ENCODE peak calls at places on chromosomes 6 and 20, in eight cellular contexts. B, P, O, R, F, I, D and V are unnamed samples.
A peak's percentile ranks its signal among the peaks of the same experiment; 100 is the strongest.

GRCh38 chr20:46077642-46078305 is 12.0 kb downstream of the NCOA5 start:
- DNase-seq in F (no peak), I (no peak), B (no peak), D (no peak), O (no peak), R (no peak), P (no peak), V (no peak)

GRCh38 chr6:50707652-50708325 is 5.5 kb upstream of the TFAP2D start:
- DNase-seq in R (no peak), D (peak; percentile 65), O (no peak), P (no peak), B (no peak), I (no peak), F (no peak), V (no peak)

GRCh38 chr6:28922841-28923317 is 906 bp downstream of the TRIM27 start:
- DNase-seq in R (peak; percentile 21), B (peak; percentile 38), F (peak; percentile 19), P (peak; percentile 32), O (peak; percentile 29), I (peak; percentile 40), D (no peak), V (no peak)

GRCh38 chr20:44958276-44958675 is 1.9 kb downstream of the TOMM34 start:
- DNase-seq in O (no peak), D (no peak), I (no peak), P (no peak), F (no peak), R (no peak), B (no peak), V (no peak)

GRCh38 chr20:1784586-1784985 is 110.6 kb upstream of the SIRPA start:
- DNase-seq in F (no peak), B (no peak), D (peak; percentile 49), I (no peak), P (no peak), R (no peak), O (no peak), V (no peak)

GRCh38 chr20:61886721-61887658 is 178.7 kb downstream of the TAF4 start:
- DNase-seq in F (peak; percentile 13), P (peak; percentile 14), O (no peak), D (peak; percentile 54), B (no peak), R (peak; percentile 45), I (peak; percentile 32), V (no peak)

GRCh38 chr6:21946298-21946783 is 350.5 kb downstream of the PRL start:
- DNase-seq in O (no peak), R (peak; percentile 99), B (no peak), I (peak; percentile 99), P (peak; percentile 49), D (no peak), F (peak; percentile 93), V (no peak)

GRCh38 chr6:89492025-89492640 is 59.2 kb downstream of the ANKRD6 start:
- DNase-seq in I (no peak), F (no peak), B (no peak), P (no peak), R (no peak), D (no peak), O (no peak), V (no peak)

GRCh38 chr6:112592159-112592558 is 245.0 kb downstream of the RFPL4B start:
- DNase-seq in F (no peak), R (no peak), B (no peak), I (no peak), O (no peak), P (no peak), D (no peak), V (no peak)

GRCh38 chr6:25220853-25221252 is 58.3 kb upstream of the CARMIL1 start:
- DNase-seq in F (no peak), O (no peak), B (no peak), I (no peak), R (no peak), P (no peak), D (no peak), V (no peak)

GRCh38 chr6:3293271-3294155 is 34.8 kb downstream of the PSMG4 start:
- DNase-seq in R (no peak), D (no peak), P (no peak), F (no peak), B (no peak), I (no peak), O (peak; percentile 12), V (no peak)

GRCh38 chr20:1033751-1034419 is 31.8 kb upstream of the RSPO4 start:
- DNase-seq in I (no peak), O (no peak), B (no peak), F (no peak), D (no peak), R (no peak), P (no peak), V (no peak)

GRCh38 chr20:25197173-25197869 is 1.8 kb downstream of the ENTPD6 start:
- DNase-seq in I (no peak), B (no peak), R (no peak), D (no peak), O (no peak), F (no peak), P (no peak), V (no peak)

GRCh38 chr6:29631860-29632731 is 887 bp downstream of the GABBR1 start:
- DNase-seq in D (peak; percentile 90), O (peak; percentile 84), P (peak; percentile 52), B (peak; percentile 54), R (peak; percentile 63), I (peak; percentile 65), F (peak; percentile 35), V (no peak)

GRCh38 chr20:11204926-11205768 is 531.3 kb upstream of the JAG1 start:
- DNase-seq in O (peak; percentile 38), B (peak; percentile 63), D (no peak), P (peak; percentile 69), F (peak; percentile 55), R (peak; percentile 66), I (peak; percentile 70), V (no peak)

GRCh38 chr6:109336221-109336955 is 45.9 kb downstream of the CD164 start:
- DNase-seq in D (no peak), B (peak; percentile 86), P (peak; percentile 31), F (no peak), O (no peak), R (peak; percentile 43), I (peak; percentile 45), V (no peak)

GRCh38 chr20:56400001-56400640 is 7.7 kb downstream of the CSTF1 start:
- DNase-seq in I (peak; percentile 80), P (peak; percentile 34), O (no peak), R (peak; percentile 80), F (peak; percentile 66), D (no peak), B (peak; percentile 44), V (no peak)

GRCh38 chr20:22711981-22712755 is 127.8 kb upstream of the FOXA2 start:
- DNase-seq in P (no peak), R (no peak), D (no peak), I (no peak), O (no peak), F (no peak), B (no peak), V (no peak)

GRCh38 chr6:42049116-42049809 is 1.1 kb upstream of the TAF8 start:
- DNase-seq in B (no peak), I (no peak), R (no peak), F (no peak), P (no peak), O (peak; percentile 39), D (no peak), V (no peak)
- TF ChIP-seq CTCF in B (no peak), I (no peak), R (no peak), F (no peak), P (no peak), O (no peak), D (no peak), V (no peak)

DNA sequence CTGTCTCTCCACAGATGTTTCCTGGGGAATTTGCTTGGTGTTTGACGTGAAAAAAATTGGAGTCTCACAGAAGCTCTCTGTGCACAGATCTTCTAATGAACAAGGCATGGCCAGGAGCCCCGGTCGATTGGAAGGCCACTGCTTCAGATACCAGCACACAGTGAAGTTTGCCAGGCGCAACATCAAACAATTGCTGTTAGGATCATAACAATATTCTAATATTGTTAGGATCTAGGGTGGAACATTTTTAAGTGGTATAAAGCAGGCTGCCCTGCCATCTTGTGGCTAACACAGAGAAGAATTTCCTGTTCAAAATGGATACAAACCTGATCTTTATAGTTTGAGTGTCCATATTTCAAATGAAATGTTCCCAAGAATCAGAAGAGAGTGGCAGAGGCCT is 64.1 kb downstream of the C6orf118 start:
- DNase-seq in I (peak; percentile 30), D (no peak), B (no peak), R (peak; percentile 49), O (no peak), P (no peak), F (no peak), V (no peak)
- TF ChIP-seq CTCF in I (peak; percentile 42), D (no peak), B (no peak), R (peak; percentile 65), O (no peak), P (peak; percentile 11), F (no peak), V (no peak)

GRCh38 chr20:51767018-51767866 is 948 bp downstream of the ATP9A start:
- DNase-seq in P (peak; percentile 80), R (peak; percentile 20), F (no peak), D (peak; percentile 97), O (peak; percentile 64), B (peak; percentile 92), I (no peak), V (peak; percentile 33)
- TF ChIP-seq CTCF in P (no peak), R (peak; percentile 51), F (peak; percentile 64), D (no peak), O (peak; percentile 11), B (no peak), I (peak; percentile 40), V (no peak)

GRCh38 chr6:167044696-167045095 is 45.5 kb downstream of the CEP43 start:
- DNase-seq in P (no peak), O (no peak), B (no peak), I (no peak), R (peak; percentile 5), D (no peak), F (no peak), V (no peak)
- TF ChIP-seq CTCF in P (no peak), O (no peak), B (no peak), I (no peak), R (no peak), D (no peak), F (no peak), V (no peak)

GRCh38 chr20:63386491-63386890 is 25.3 kb upstream of the CHRNA4 start:
- DNase-seq in I (no peak), D (peak; percentile 43), P (no peak), R (no peak), O (no peak), F (no peak), B (no peak), V (no peak)
- TF ChIP-seq CTCF in I (no peak), D (no peak), P (no peak), R (no peak), O (no peak), F (no peak), B (no peak), V (no peak)

GRCh38 chr6:152356659-152357058 is 280.5 kb downstream of the SYNE1 start:
- DNase-seq in B (no peak), P (peak; percentile 36), D (no peak), R (peak; percentile 51), F (peak; percentile 44), I (peak; percentile 27), O (no peak), V (no peak)
- TF ChIP-seq CTCF in B (no peak), P (peak; percentile 44), D (no peak), R (peak; percentile 37), F (peak; percentile 58), I (peak; percentile 33), O (peak; percentile 17), V (no peak)